ENCODE peak calls at places on chromosomes 3 and 15, in seven cellular contexts. I is activated CD8-positive, alpha-beta memory T cell treated with anti-CD3 and anti-CD28 coated beads, Interleukin-2, amount 50 U/mL, for 4 hours; K is DND-41; P is AG08396; U is GM12865; G is DMS 273 treated with DMSO at 0.1 percent for 48 hours; B is CD4-positive, alpha-beta T cell. Q is an unnamed sample.

GRCh38 chr3:165491487-165491886 is 295.3 kb upstream of the SLITRK3 start:
- DNase-seq in I (no peak), K (no peak), P (peak; percentile 3), U (no peak), G (no peak), B (no peak), Q (no peak)

GRCh38 chr3:159764211-159765024 is 224.2 kb upstream of the IL12A start:
- DNase-seq in I (no peak), K (no peak), P (peak; percentile 82), U (peak; percentile 25), G (peak; percentile 90), B (no peak), Q (peak; percentile 79)

GRCh38 chr3:61768284-61769012 is 207.1 kb downstream of the PTPRG start:
- DNase-seq in I (no peak), K (no peak), P (no peak), U (no peak), G (no peak), B (no peak), Q (no peak)

GRCh38 chr3:86418861-86419260 is 572.1 kb downstream of the VGLL3 start:
- DNase-seq in I (no peak), K (no peak), P (no peak), U (no peak), G (no peak), B (no peak), Q (no peak)

GRCh38 chr15:23645379-23646164 is 2.1 kb downstream of the MAGEL2 start:
- DNase-seq in I (no peak), K (no peak), P (no peak), U (no peak), G (no peak), B (no peak), Q (no peak)

GRCh38 chr3:98388147-98388546 is 2.3 kb upstream of the OR5K3 start:
- DNase-seq in I (no peak), K (no peak), P (no peak), U (no peak), G (no peak), B (no peak), Q (no peak)

GRCh38 chr3:153138267-153139210 is 23.5 kb upstream of the RAP2B start:
- DNase-seq in I (no peak), K (no peak), P (peak; percentile 70), U (peak; percentile 86), G (no peak), B (no peak), Q (no peak)

GRCh38 chr3:48352546-48352945 is 19.1 kb upstream of the SPINK8 start:
- DNase-seq in I (no peak), K (no peak), P (no peak), U (no peak), G (no peak), B (no peak), Q (no peak)

GRCh38 chr3:98626151-98626550 is 32.7 kb upstream of the CPOX start:
- DNase-seq in I (no peak), K (no peak), P (no peak), U (no peak), G (no peak), B (no peak), Q (no peak)

GRCh38 chr3:31680072-31680870 is 147.5 kb downstream of the STT3B start:
- DNase-seq in I (no peak), K (no peak), P (no peak), U (no peak), G (no peak), B (no peak), Q (no peak)

GRCh38 chr15:94584833-94585244 is 353.5 kb downstream of the MCTP2 start:
- DNase-seq in I (peak; percentile 19), K (peak; percentile 83), P (no peak), U (peak; percentile 48), G (no peak), B (no peak), Q (no peak)

GRCh38 chr15:50190723-50191122 is 8.7 kb downstream of the SLC27A2 start:
- DNase-seq in I (no peak), K (no peak), P (no peak), U (no peak), G (no peak), B (no peak), Q (no peak)

GRCh38 chr3:119145500-119146167 is at the start of gene TEX55:
- DNase-seq in I (no peak), K (no peak), P (peak; percentile 71), U (peak; percentile 46), G (peak; percentile 30), B (no peak), Q (no peak)

GRCh38 chr3:151044706-151045105 is 40.8 kb upstream of the MED12L start:
- DNase-seq in I (no peak), K (no peak), P (no peak), U (no peak), G (no peak), B (no peak), Q (no peak)

GRCh38 chr15:84598993-84599392 is 1.8 kb upstream of the ZSCAN2 start:
- DNase-seq in I (no peak), K (peak; percentile 41), P (peak; percentile 71), U (peak; percentile 45), G (no peak), B (no peak), Q (peak; percentile 5)

GRCh38 chr15:67066041-67067021 is 929 bp downstream of the SMAD3 start:
- DNase-seq in I (peak; percentile 45), K (no peak), P (peak; percentile 34), U (peak; percentile 12), G (no peak), B (no peak), Q (no peak)

Q was measured in NCI-H524 treated with DMSO at 0.1 percent for 48 hours.